ENCODE peak calls at places on chromosome 17, in ten cellular contexts. Z, T, N, E, P, U, R, S, K and Y are unnamed samples.

GRCh38 chr17:76659928-76660614 is 16.5 kb upstream of the ST6GALNAC1 start:
- DNase-seq in N (no peak), T (no peak), P (no peak), R (no peak), E (no peak), K (peak), Z (peak), S (peak), U (no peak), Y (no peak)

GRCh38 chr17:73589096-73589980 is 54.9 kb downstream of the SDK2 start:
- DNase-seq in U (no peak), P (no peak), K (no peak), E (no peak), Z (no peak), S (no peak), N (no peak), T (no peak), R (no peak), Y (no peak)

GRCh38 chr17:79029327-79030009 is 5.5 kb downstream of the C1QTNF1 start:
- DNase-seq in N (no peak), P (no peak), R (no peak), U (no peak), E (no peak), K (no peak), Z (no peak), S (no peak), T (peak), Y (no peak)

GRCh38 chr17:76968707-76969597 is 100.7 kb downstream of the MGAT5B start:
- DNase-seq in S (peak), E (no peak), N (no peak), K (peak), Z (peak), R (no peak), P (no peak), U (peak), T (no peak), Y (no peak)

GRCh38 chr17:4167786-4168185 is 24.8 kb downstream of the CYB5D2 start:
- DNase-seq in U (no peak), R (no peak), S (no peak), Z (no peak), P (no peak), E (no peak), N (no peak), K (no peak), T (no peak), Y (no peak)

GRCh38 chr17:58165981-58166380 is 801 bp upstream of the OR4D2 start:
- DNase-seq in S (no peak), R (no peak), T (no peak), N (no peak), P (no peak), K (no peak), Z (no peak), U (no peak), E (no peak), Y (no peak)

GRCh38 chr17:57989011-57989345 is 924 bp upstream of the VEZF1 start:
- DNase-seq in K (peak), U (peak), N (no peak), T (no peak), P (no peak), Z (peak), R (peak), S (no peak), E (no peak), Y (peak)

GRCh38 chr17:75625813-75626486 is 7.3 kb upstream of the SMIM5 start:
- DNase-seq in K (peak), S (peak), T (no peak), R (no peak), Z (no peak), N (no peak), E (no peak), P (no peak), U (no peak), Y (no peak)

GRCh38 chr17:59355695-59356323 is 24.4 kb downstream of the YPEL2 start:
- DNase-seq in P (no peak), U (no peak), K (no peak), E (no peak), S (no peak), Z (no peak), R (no peak), T (no peak), N (no peak), Y (no peak)

GRCh38 chr17:79777844-79778503 is at the start of gene CBX2:
- DNase-seq in U (peak), R (peak), T (peak), K (peak), S (peak), Z (peak), N (no peak), E (no peak), P (no peak), Y (peak)

GRCh38 chr17:33154869-33155455 is 138.1 kb downstream of the ASIC2 start:
- DNase-seq in N (no peak), Z (no peak), T (no peak), K (no peak), S (no peak), R (no peak), E (no peak), U (no peak), P (no peak), Y (no peak)

GRCh38 chr17:45405250-45406086 is 27.2 kb downstream of the ARHGAP27 start:
- DNase-seq in K (peak), P (no peak), R (peak), S (no peak), T (no peak), E (no peak), U (no peak), Z (peak), N (no peak), Y (no peak)
- H3K4me3 ChIP-seq in K (no peak), P (peak), R (peak), S (no peak), T (no peak), E (peak), U (peak), Z (peak), N (peak), Y (no peak)

DNA sequence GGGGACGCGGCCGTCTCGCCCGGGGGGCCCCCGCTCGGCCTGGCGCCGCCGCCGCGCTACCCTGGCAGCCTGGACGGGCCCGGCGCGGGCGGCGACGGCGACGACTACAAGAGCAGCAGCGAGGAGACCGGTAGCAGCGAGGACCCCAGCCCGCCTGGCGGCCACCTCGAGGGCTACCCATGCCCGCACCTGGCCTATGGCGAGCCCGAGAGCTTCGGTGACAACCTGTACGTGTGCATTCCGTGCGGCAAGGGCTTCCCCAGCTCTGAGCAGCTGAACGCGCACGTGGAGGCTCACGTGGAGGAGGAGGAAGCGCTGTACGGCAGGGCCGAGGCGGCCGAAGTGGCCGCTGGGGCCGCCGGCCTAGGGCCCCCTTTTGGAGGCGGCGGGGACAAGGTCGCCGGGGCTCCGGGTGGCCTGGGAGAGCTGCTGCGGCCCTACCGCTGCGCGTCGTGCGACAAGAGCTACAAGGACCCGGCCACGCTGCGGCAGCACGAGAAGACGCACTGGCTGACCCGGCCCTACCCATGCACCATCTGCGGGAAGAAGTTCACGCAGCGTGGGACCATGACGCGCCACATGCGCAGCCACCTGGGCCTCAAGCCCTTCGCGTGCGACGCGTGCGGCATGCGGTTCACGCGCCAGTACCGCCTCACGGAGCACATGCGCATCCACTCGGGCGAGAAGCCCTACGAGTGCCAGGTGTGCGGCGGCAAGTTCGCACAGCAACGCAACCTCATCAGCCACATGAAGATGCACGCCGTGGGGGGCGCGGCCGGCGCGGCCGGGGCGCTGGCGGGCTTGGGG is 3.0 kb downstream of the HIC1 start:
- DNase-seq in Z (no peak), N (no peak), U (no peak), R (no peak), T (no peak), K (no peak), S (no peak), P (no peak), E (no peak), Y (no peak)
- TF ChIP-seq CTCF in Z (no peak), N (no peak), U (no peak), R (no peak), T (no peak), K (no peak), S (no peak), P (no peak), E (no peak), Y (no peak)

GRCh38 chr17:72461757-72462156 is 340.9 kb downstream of the SOX9 start:
- DNase-seq in R (no peak), Z (no peak), U (no peak), S (no peak), P (no peak), T (no peak), K (no peak), E (no peak), N (no peak), Y (no peak)

GRCh38 chr17:72462396-72462795 is 341.6 kb downstream of the SOX9 start:
- DNase-seq in E (no peak), P (no peak), Z (no peak), S (no peak), N (no peak), T (no peak), K (no peak), U (no peak), R (no peak), Y (no peak)

GRCh38 chr17:72462814-72463213 is 342.0 kb downstream of the SOX9 start:
- DNase-seq in S (no peak), N (no peak), R (no peak), T (no peak), K (no peak), U (no peak), P (no peak), E (no peak), Z (no peak), Y (no peak)

GRCh38 chr17:72465191-72466024 is 344.6 kb downstream of the SOX9 start:
- DNase-seq in K (peak), P (peak), N (no peak), Z (peak), R (no peak), S (peak), E (no peak), U (peak), T (peak), Y (no peak)

DNA sequence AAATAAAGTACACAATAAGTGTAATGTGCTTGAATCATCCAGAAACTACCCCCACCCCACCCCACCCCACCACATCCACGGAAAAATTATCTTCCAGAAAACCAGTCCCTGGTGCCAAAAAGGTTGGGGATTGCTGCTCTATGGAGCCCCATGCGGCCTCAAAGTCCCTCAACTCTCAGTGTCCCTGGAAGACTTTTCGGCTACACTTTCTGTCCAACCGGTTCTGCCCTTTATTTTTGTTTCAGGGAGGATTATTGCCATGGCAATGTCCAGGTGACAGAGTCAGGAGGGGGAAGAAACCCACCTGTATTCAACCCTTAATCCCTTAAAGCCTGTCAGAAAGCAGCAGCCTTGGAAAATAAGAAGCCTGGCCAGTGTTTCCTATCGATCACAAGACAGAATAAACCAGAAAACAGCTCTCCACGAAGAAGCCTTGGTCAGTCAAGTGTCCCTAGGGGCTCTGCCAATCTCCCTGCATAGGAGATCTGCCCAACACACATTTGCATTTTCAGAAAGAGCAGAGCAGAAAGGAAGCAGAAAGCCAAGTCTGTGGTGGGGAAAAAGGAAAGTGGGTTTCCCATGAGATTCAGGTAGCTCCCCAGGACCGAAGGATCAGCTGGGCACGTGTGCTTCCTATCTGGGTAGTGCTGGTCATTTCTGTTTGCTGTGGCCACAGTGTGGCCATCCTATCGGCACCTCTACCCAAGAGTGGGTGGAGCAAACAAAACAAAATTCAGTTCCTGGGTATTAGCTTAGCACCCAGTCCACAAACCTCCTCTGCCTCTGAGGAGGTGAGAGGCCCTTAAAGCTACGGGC is 342.7 kb downstream of the SOX9 start:
- DNase-seq in R (no peak), S (no peak), P (peak), E (no peak), K (peak), Z (no peak), U (peak), T (peak), N (no peak), Y (no peak)
- TF ChIP-seq POLR2A in R (no peak), S (no peak), P (no peak), E (no peak), K (no peak), Z (no peak), U (no peak), T (no peak), N (no peak), Y (no peak)

GRCh38 chr17:45302649-45303173 is 14.1 kb downstream of the MAP3K14 start:
- DNase-seq in P (no peak), Z (peak), E (no peak), N (no peak), R (no peak), S (no peak), K (no peak), U (no peak), T (no peak), Y (peak)
- H3K4me3 ChIP-seq in P (no peak), Z (no peak), E (no peak), N (no peak), R (no peak), S (no peak), K (no peak), U (peak), T (no peak), Y (no peak)

DNA sequence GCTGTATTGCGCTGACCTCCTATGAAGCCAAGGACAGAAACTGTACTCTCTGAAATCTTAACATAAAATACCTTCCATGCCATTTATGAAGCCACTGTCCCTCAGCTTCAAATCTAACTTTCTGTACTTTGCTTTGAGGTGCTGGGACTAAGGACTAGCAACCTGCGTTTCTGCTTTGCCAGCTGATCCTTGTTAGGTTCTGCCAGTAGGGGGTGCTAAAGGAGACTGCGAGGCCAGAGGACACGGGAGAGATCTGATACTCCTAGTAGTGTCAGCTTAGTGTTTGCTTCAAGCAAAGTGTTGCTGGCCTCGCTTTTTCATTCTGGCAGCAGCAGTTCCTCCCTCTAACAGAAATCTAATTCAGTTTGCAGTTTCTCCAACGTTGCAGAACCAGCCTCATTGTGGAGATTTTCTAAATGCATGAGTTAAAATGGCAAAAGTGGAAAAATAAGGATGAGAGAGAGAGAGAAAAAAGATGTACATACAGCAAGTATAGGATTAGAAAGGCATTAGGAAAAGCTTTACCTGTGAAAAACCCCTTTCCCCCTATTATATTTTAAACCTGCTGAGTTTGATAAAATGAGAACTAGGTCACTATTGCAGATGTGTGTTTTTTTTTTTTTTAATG is 297.5 kb downstream of the CA10 start:
- DNase-seq in T (no peak), N (no peak), P (no peak), U (no peak), E (no peak), R (no peak), K (peak), Z (peak), S (peak), Y (no peak)
- TF ChIP-seq CTCF in T (no peak), N (peak), P (no peak), U (peak), E (peak), R (no peak), K (peak), Z (peak), S (peak), Y (no peak)

DNA sequence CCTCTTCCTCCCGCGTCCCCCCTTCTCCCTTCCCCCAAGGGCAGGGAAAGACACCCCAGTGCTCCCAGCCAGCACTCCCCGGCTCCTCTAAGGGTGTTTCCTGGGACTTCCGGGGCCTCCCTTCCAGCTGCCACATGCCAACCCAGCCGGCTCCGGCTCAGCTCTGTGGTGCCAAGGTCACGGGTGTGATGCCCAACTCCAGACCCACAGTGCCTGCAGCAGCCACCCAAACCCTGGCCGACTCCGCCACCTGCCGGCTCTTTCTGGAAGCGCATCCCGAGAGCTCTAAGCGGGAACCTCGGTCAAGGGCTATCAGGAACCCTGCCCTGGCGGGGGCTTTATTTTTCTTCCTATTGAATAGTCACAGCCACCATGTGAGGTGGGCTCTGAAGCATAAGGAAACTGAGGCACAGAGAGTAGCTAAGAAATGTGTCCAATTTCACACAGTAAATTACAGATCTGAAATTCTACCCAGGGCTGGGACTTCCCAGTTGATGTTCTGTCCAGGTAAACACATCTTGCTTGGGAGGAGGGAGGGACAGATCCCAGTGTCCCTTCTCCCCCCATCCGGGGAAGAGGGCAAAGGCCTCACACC is 3.3 kb upstream of the PPP1R1B start:
- DNase-seq in E (peak), Z (peak), K (peak), P (peak), R (peak), U (peak), T (peak), S (peak), N (no peak), Y (peak)
- TF ChIP-seq POLR2A in E (no peak), Z (no peak), K (no peak), P (no peak), R (no peak), U (no peak), T (no peak), S (no peak), N (no peak), Y (no peak)